ENCODE peak calls at places on chromosome 6, in seven cellular contexts. Q, K, T, O, A, E and G are unnamed samples.
A peak's percentile ranks its signal among the peaks of the same experiment; 100 is the strongest.

GRCh38 chr6:2744206-2744771 is 6.4 kb downstream of the MYLK4 start:
- DNase-seq in A (no peak), Q (no peak), O (no peak), E (no peak), T (no peak), K (no peak), G (peak; percentile 77)

GRCh38 chr6:116316772-116317467 is 37.2 kb upstream of the TSPYL1 start:
- DNase-seq in A (no peak), K (no peak), O (no peak), Q (no peak), E (no peak), T (no peak), G (no peak)

GRCh38 chr6:12064125-12064524 is 52.0 kb downstream of the HIVEP1 start:
- DNase-seq in E (no peak), K (no peak), Q (no peak), O (no peak), A (no peak), T (no peak), G (no peak)

GRCh38 chr6:74073429-74073828 is 377.4 kb downstream of the CD109 start:
- DNase-seq in T (no peak), O (no peak), E (no peak), A (no peak), K (no peak), Q (no peak), G (no peak)

GRCh38 chr6:4647414-4648365 is 128.5 kb upstream of the CDYL start:
- DNase-seq in A (peak; percentile 98), T (peak; percentile 13), Q (peak; percentile 18), E (no peak), K (no peak), O (peak; percentile 87), G (peak; percentile 80)

GRCh38 chr6:134546962-134547645 is 229.2 kb upstream of the SGK1 start:
- DNase-seq in O (no peak), K (no peak), Q (no peak), A (no peak), E (no peak), T (no peak), G (no peak)

GRCh38 chr6:160950507-160950906 is 41.1 kb upstream of the MAP3K4 start:
- DNase-seq in T (no peak), O (no peak), E (no peak), A (no peak), K (no peak), Q (no peak), G (no peak)

GRCh38 chr6:80425089-80425823 is 318.8 kb downstream of the BCKDHB start:
- DNase-seq in A (no peak), K (no peak), E (no peak), Q (no peak), T (no peak), O (no peak), G (no peak)

GRCh38 chr6:75855047-75855446 is 106.0 kb downstream of the MYO6 start:
- DNase-seq in K (no peak), T (no peak), A (no peak), O (peak; percentile 37), E (peak; percentile 7), Q (peak; percentile 41), G (no peak)

GRCh38 chr6:142387997-142388815 is 86.4 kb downstream of the ADGRG6 start:
- DNase-seq in Q (peak; percentile 21), O (no peak), E (no peak), K (no peak), T (peak; percentile 47), A (no peak), G (no peak)

GRCh38 chr6:27582928-27583725 is 110.2 kb upstream of the ZNF184 start:
- DNase-seq in Q (peak; percentile 66), K (no peak), A (peak; percentile 90), T (no peak), E (peak; percentile 44), O (peak; percentile 75), G (no peak)

GRCh38 chr6:25511386-25511785 is 140.6 kb upstream of the SCGN start:
- DNase-seq in T (no peak), O (no peak), A (no peak), E (no peak), Q (no peak), K (no peak), G (no peak)

GRCh38 chr6:30044630-30045029 is 16.4 kb upstream of the POLR1H start:
- DNase-seq in A (no peak), E (no peak), O (no peak), T (no peak), Q (no peak), K (no peak), G (no peak)

GRCh38 chr6:157186785-157187181 is 136.5 kb downstream of the TMEM242 start:
- DNase-seq in E (no peak), O (no peak), Q (peak; percentile 7), A (no peak), T (no peak), K (no peak), G (no peak)

GRCh38 chr6:43644940-43645612 is at the start of gene RSPH9:
- DNase-seq in E (peak; percentile 36), T (no peak), A (peak; percentile 98), K (no peak), Q (no peak), O (peak; percentile 88), G (no peak)

GRCh38 chr6:55578537-55579363 is at the start of gene HMGCLL1:
- DNase-seq in O (peak; percentile 79), Q (no peak), K (no peak), E (no peak), T (peak; percentile 21), A (peak; percentile 92), G (no peak)

GRCh38 chr6:154919806-154920205 is 75.3 kb upstream of the TIAM2 start:
- DNase-seq in E (no peak), O (no peak), Q (no peak), A (no peak), T (no peak), K (no peak), G (no peak)

GRCh38 chr6:134908906-134909516 is 40.9 kb downstream of the ALDH8A1 start:
- DNase-seq in K (no peak), O (no peak), T (no peak), Q (no peak), E (no peak), A (no peak), G (no peak)

GRCh38 chr6:31680226-31680840 is 534 bp downstream of the LY6G5C start:
- DNase-seq in Q (no peak), A (no peak), K (no peak), O (no peak), T (no peak), E (no peak), G (no peak)